ENCODE peak calls at places on chromosomes 3 and 15, in ten cellular contexts. R is sigmoid colon, E is breast epithelium, Y is stomach, K is H1, A is endothelial cell of umbilical vein, B is spleen, S is HCT116, V is suprapubic skin, X is K562. J is an unnamed sample. For H3K9me3, the result is how much of the 10 kb centered on the place peaks cover.

GRCh38 chr3:55449527-55449926 is 37.6 kb downstream of the WNT5A start:
- DNase-seq in E (no peak), X (no peak), B (no peak), K (no peak), R (no peak), V (no peak), A (no peak), Y (no peak), S (no peak), J (no peak)

GRCh38 chr3:14216257-14217048 is 37.8 kb downstream of the LSM3 start:
- DNase-seq in B (peak), A (peak), X (no peak), S (no peak), V (no peak), R (no peak), K (peak), Y (no peak), E (peak), J (no peak)

GRCh38 chr3:149968216-149968615 is 2.5 kb downstream of the PFN2 start:
- DNase-seq in R (no peak), K (no peak), B (no peak), E (no peak), X (no peak), A (no peak), S (no peak), V (no peak), Y (no peak), J (no peak)

GRCh38 chr3:64083588-64083974 is 60.3 kb upstream of the PSMD6 start:
- DNase-seq in Y (no peak), B (no peak), E (no peak), X (no peak), A (no peak), V (no peak), R (no peak), K (no peak), S (no peak), J (no peak)

GRCh38 chr15:55819397-55820034 is 76.6 kb upstream of the PRTG start:
- DNase-seq in X (no peak), A (no peak), E (no peak), R (no peak), S (no peak), Y (no peak), K (no peak), B (no peak), V (no peak), J (no peak)

GRCh38 chr3:172564499-172564898 is 41.3 kb upstream of the TNFSF10 start:
- DNase-seq in R (no peak), E (no peak), K (no peak), A (no peak), V (no peak), Y (no peak), S (no peak), X (no peak), B (no peak), J (no peak)

GRCh38 chr15:81516461-81516860 is 142.4 kb upstream of the TMC3 start:
- DNase-seq in B (no peak), R (no peak), K (no peak), Y (no peak), A (peak), V (no peak), S (no peak), E (no peak), X (no peak), J (no peak)

GRCh38 chr15:75355369-75355768 is 8.5 kb downstream of the NEIL1 start:
- DNase-seq in K (no peak), E (no peak), A (no peak), B (no peak), X (no peak), Y (no peak), S (no peak), R (peak), V (no peak), J (no peak)

GRCh38 chr15:38652183-38652794 is 87.7 kb upstream of the RASGRP1 start:
- DNase-seq in B (no peak), S (no peak), A (no peak), X (no peak), K (no peak), R (no peak), V (no peak), E (no peak), Y (no peak), J (no peak)

GRCh38 chr15:44195151-44195740 is at the start of gene FRMD5:
- DNase-seq in Y (peak), E (peak), B (peak), R (peak), K (peak), X (peak), V (peak), S (peak), A (peak), J (peak)
- TF ChIP-seq POLR2A in Y (no peak), E (no peak), B (no peak), R (no peak), K (peak), X (no peak), V (no peak), S (peak), A (peak), J (peak)

GRCh38 chr3:128858167-128858566 is 21.3 kb upstream of the ACAD9 start:
- DNase-seq in B (no peak), Y (no peak), V (no peak), R (no peak), K (no peak), E (no peak), S (no peak), X (no peak), A (no peak), J (no peak)

GRCh38 chr3:128855574-128855973 is 23.8 kb upstream of the ACAD9 start:
- DNase-seq in S (no peak), E (no peak), V (no peak), R (no peak), B (no peak), K (no peak), A (no peak), X (no peak), Y (no peak), J (no peak)

GRCh38 chr3:128863560-128863959 is 15.9 kb upstream of the ACAD9 start:
- DNase-seq in K (no peak), R (no peak), V (no peak), S (no peak), X (no peak), A (no peak), E (no peak), B (peak), Y (no peak), J (no peak)

GRCh38 chr3:128861491-128861890 is 17.9 kb upstream of the ACAD9 start:
- DNase-seq in A (no peak), V (no peak), R (no peak), Y (no peak), S (no peak), B (no peak), X (no peak), K (no peak), E (no peak), J (no peak)

GRCh38 chr3:128859573-128860154 is 19.8 kb upstream of the ACAD9 start:
- DNase-seq in K (no peak), R (no peak), Y (no peak), X (peak), B (no peak), V (no peak), E (no peak), A (no peak), S (no peak), J (no peak)
- TF ChIP-seq POLR2AphosphoS5 in K (no peak), R (no peak), Y (no peak), X (no peak), B (no peak), V (no peak), E (no peak), A (no peak), S (no peak), J (no peak)

DNA sequence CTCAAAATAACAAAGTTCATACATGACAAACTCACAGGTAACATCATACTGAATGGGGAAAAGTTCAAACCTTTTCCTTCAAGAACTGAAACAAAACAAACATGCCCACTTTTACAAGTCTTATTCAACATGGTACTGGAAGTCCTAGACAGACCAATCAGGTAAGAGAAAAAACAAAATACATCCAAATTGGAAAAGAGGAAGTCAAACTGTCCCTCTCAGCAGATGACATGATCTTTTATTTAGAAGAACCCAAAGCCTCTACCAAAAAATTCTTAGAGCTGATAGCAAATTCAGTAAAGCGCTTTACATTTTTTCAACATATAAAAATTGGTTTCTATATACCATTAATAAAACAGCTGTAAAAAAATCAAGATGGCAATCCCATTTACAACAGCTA is 219.4 kb downstream of the STAG1 start:
- DNase-seq in K (no peak), E (no peak), Y (no peak), R (no peak), S (no peak), B (no peak), X (no peak), V (no peak), A (no peak), J (no peak)
- H3K9me3 ChIP-seq in K (under half), E (under half), Y (under half), R (under half), S (under half), B (under half), X (under half), V (under half), A (under half), J (under half)

DNA sequence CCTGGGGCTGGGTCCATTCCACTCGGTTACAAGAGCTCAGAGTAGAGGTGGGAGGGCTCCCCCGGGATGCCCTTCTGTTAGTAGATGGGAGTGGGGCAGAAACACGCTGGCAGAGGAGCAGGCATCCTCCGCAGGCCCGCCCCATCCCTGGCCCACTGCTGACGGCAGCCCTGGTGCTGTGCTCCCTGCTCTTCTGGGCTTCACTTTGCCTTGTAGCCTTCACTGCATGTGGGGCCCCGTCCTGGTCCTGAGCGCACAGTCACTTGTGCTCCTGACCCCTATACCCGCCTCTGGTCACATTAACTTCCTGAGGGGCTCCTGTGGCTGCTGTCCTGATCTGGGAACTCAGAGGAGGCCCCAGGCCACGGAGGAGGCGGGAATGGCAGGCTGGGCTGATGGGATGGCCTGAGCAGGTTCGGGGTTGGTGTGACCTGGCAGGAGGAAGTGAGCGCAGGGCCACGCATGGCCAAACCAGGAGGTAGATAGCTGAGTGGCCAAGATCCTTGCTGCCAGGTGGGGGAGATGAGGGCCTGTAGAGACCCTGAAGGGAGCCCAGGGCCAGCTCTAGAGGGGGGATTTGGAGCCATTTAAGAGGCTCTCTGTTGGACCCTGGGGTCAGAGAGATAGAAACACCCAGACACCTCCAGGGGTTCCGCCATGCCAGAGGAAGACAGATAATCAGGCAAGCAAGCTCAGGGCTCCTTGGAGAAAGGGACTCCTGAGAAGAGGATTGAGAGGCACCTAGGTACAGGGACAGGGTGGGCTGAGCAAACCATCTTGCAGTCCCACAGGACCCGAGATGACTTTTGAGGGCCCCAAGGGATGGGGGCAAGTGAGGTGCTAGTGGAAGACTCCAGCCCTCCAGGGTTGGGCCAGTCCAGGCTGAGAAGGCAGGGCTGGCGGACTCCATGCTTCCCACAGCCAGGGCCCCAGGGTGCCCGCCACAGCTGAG is 92.2 kb upstream of the PRR23E start:
- DNase-seq in Y (no peak), X (no peak), A (no peak), V (peak), E (no peak), S (no peak), B (peak), R (no peak), K (no peak), J (no peak)
- TF ChIP-seq POLR2A in Y (no peak), X (no peak), A (no peak), V (no peak), E (no peak), S (no peak), B (no peak), R (no peak), K (no peak), J (no peak)

GRCh38 chr3:148708409-148708808 is 10.7 kb downstream of the AGTR1 start:
- DNase-seq in B (no peak), X (no peak), R (no peak), S (no peak), K (no peak), V (no peak), E (no peak), A (no peak), Y (no peak), J (no peak)
- TF ChIP-seq POLR2AphosphoS5 in B (no peak), X (no peak), R (no peak), S (no peak), K (no peak), V (no peak), E (no peak), A (no peak), Y (no peak), J (no peak)

GRCh38 chr15:87764461-87765236 is 491.9 kb downstream of the NTRK3 start:
- DNase-seq in E (no peak), V (no peak), A (no peak), R (no peak), X (no peak), Y (no peak), B (no peak), S (no peak), K (peak), J (no peak)
- H3K9me3 ChIP-seq in E (under half), V (under half), A (under half), R (under half), X (under half), Y (under half), B (under half), S (under half), K (under half), J (under half)

J was measured in prostate gland.